ENCODE peak calls at places on chromosomes 2 and 18, in five cellular contexts. One of them, this sample, is unnamed.

GRCh38 chr2:240400319-240401161 is 34.9 kb upstream of the GPC1 start:
- DNase-seq in tibial nerve: no peak
- DNase-seq in H1: no peak
- DNase-seq in stomach: peak
- DNase-seq in Peyer's patch: peak
- DNase-seq in this sample: peak

GRCh38 chr2:241029599-241030332 is 31.3 kb downstream of the SNED1 start:
- DNase-seq in tibial nerve: no peak
- DNase-seq in stomach: no peak
- DNase-seq in H1: no peak
- DNase-seq in Peyer's patch: no peak
- DNase-seq in this sample: peak

GRCh38 chr2:136381722-136382633 is 264.0 kb upstream of the CXCR4 start:
- DNase-seq in tibial nerve: peak
- DNase-seq in Peyer's patch: no peak
- DNase-seq in H1: peak
- DNase-seq in stomach: peak
- DNase-seq in this sample: no peak

GRCh38 chr2:66930499-66931165 is 466.5 kb upstream of the ETAA1 start:
- DNase-seq in H1: no peak
- DNase-seq in stomach: no peak
- DNase-seq in Peyer's patch: no peak
- DNase-seq in tibial nerve: no peak
- DNase-seq in this sample: no peak

GRCh38 chr2:84846041-84846663 is 34.7 kb downstream of the TRABD2A start:
- DNase-seq in stomach: no peak
- DNase-seq in tibial nerve: no peak
- DNase-seq in Peyer's patch: no peak
- DNase-seq in H1: no peak
- DNase-seq in this sample: peak

GRCh38 chr2:164146478-164146877 is 410.7 kb upstream of the FIGN start:
- DNase-seq in H1: no peak
- DNase-seq in Peyer's patch: no peak
- DNase-seq in tibial nerve: no peak
- DNase-seq in stomach: no peak
- DNase-seq in this sample: no peak

GRCh38 chr2:191018048-191018447 is 4.1 kb upstream of the STAT1 start:
- DNase-seq in stomach: no peak
- DNase-seq in tibial nerve: no peak
- DNase-seq in H1: no peak
- DNase-seq in Peyer's patch: no peak
- DNase-seq in this sample: no peak

GRCh38 chr18:62510744-62511143 is 12.1 kb upstream of the ZCCHC2 start:
- DNase-seq in tibial nerve: no peak
- DNase-seq in H1: no peak
- DNase-seq in stomach: no peak
- DNase-seq in Peyer's patch: no peak
- DNase-seq in this sample: no peak

GRCh38 chr2:229191413-229191812 is 79.7 kb downstream of the PID1 start:
- DNase-seq in tibial nerve: no peak
- DNase-seq in Peyer's patch: no peak
- DNase-seq in stomach: no peak
- DNase-seq in H1: no peak
- DNase-seq in this sample: no peak

GRCh38 chr2:170505631-170506270 is 209.4 kb upstream of the SP5 start:
- DNase-seq in H1: no peak
- DNase-seq in stomach: no peak
- DNase-seq in Peyer's patch: no peak
- DNase-seq in tibial nerve: peak
- DNase-seq in this sample: peak

GRCh38 chr2:12824771-12825363 is 108.1 kb downstream of the TRIB2 start:
- DNase-seq in tibial nerve: peak
- DNase-seq in H1: no peak
- DNase-seq in stomach: no peak
- DNase-seq in Peyer's patch: no peak
- DNase-seq in this sample: peak

GRCh38 chr2:239399404-239399999 is 1.3 kb downstream of the HDAC4 start:
- DNase-seq in H1: no peak
- DNase-seq in stomach: peak
- DNase-seq in Peyer's patch: peak
- DNase-seq in tibial nerve: peak
- DNase-seq in this sample: peak

GRCh38 chr2:131105950-131106801 is 1.0 kb downstream of the PLEKHB2 start:
- DNase-seq in Peyer's patch: peak
- DNase-seq in stomach: peak
- DNase-seq in H1: no peak
- DNase-seq in tibial nerve: peak
- DNase-seq in this sample: peak

GRCh38 chr2:232549655-232550350 is 554 bp downstream of the TIGD1 start:
- DNase-seq in Peyer's patch: no peak
- DNase-seq in stomach: no peak
- DNase-seq in tibial nerve: no peak
- DNase-seq in H1: no peak
- DNase-seq in this sample: no peak

GRCh38 chr2:63741884-63742583 is 99.7 kb upstream of the UGP2 start:
- DNase-seq in tibial nerve: no peak
- DNase-seq in stomach: no peak
- DNase-seq in Peyer's patch: no peak
- DNase-seq in H1: no peak
- DNase-seq in this sample: no peak

GRCh38 chr2:215660687-215661086 is 224.8 kb upstream of the FN1 start:
- DNase-seq in tibial nerve: no peak
- DNase-seq in H1: no peak
- DNase-seq in Peyer's patch: no peak
- DNase-seq in stomach: no peak
- DNase-seq in this sample: no peak

GRCh38 chr2:191601060-191601459 is 76.9 kb upstream of the NABP1 start:
- DNase-seq in stomach: no peak
- DNase-seq in H1: no peak
- DNase-seq in Peyer's patch: no peak
- DNase-seq in tibial nerve: no peak
- DNase-seq in this sample: no peak

GRCh38 chr2:64914735-64915509 is 74.3 kb upstream of the SLC1A4 start:
- DNase-seq in stomach: no peak
- DNase-seq in H1: no peak
- DNase-seq in tibial nerve: no peak
- DNase-seq in Peyer's patch: no peak
- DNase-seq in this sample: no peak

GRCh38 chr2:31402388-31402787 is 12.2 kb downstream of the XDH start:
- DNase-seq in H1: no peak
- DNase-seq in stomach: no peak
- DNase-seq in tibial nerve: no peak
- DNase-seq in Peyer's patch: no peak
- DNase-seq in this sample: no peak

GRCh38 chr2:129748653-129749052 is 230.8 kb upstream of the RAB6C start:
- DNase-seq in H1: no peak
- DNase-seq in Peyer's patch: no peak
- DNase-seq in stomach: no peak
- DNase-seq in tibial nerve: no peak
- DNase-seq in this sample: no peak

GRCh38 chr18:26971327-26971918 is 105.9 kb upstream of the AQP4 start:
- DNase-seq in Peyer's patch: no peak
- DNase-seq in tibial nerve: no peak
- DNase-seq in H1: no peak
- DNase-seq in stomach: no peak
- DNase-seq in this sample: no peak

GRCh38 chr2:234136461-234136860 is 86.0 kb downstream of the SPP2 start:
- DNase-seq in H1: no peak
- DNase-seq in Peyer's patch: no peak
- DNase-seq in stomach: no peak
- DNase-seq in tibial nerve: no peak
- DNase-seq in this sample: no peak

GRCh38 chr18:57737661-57738060 is 65.5 kb downstream of the ATP8B1 start:
- DNase-seq in H1: no peak
- DNase-seq in Peyer's patch: no peak
- DNase-seq in stomach: peak
- DNase-seq in tibial nerve: peak
- DNase-seq in this sample: peak

GRCh38 chr2:42200534-42201227 is 31.5 kb downstream of the EML4 start:
- DNase-seq in H1: no peak
- DNase-seq in tibial nerve: no peak
- DNase-seq in Peyer's patch: no peak
- DNase-seq in stomach: no peak
- DNase-seq in this sample: no peak

GRCh38 chr2:69013123-69013836 is at the start of gene ANTXR1:
- DNase-seq in tibial nerve: peak
- DNase-seq in stomach: peak
- DNase-seq in Peyer's patch: peak
- DNase-seq in H1: peak
- DNase-seq in this sample: peak

GRCh38 chr2:134287323-134287722 is 33.5 kb downstream of the MGAT5 start:
- DNase-seq in H1: no peak
- DNase-seq in Peyer's patch: no peak
- DNase-seq in tibial nerve: no peak
- DNase-seq in stomach: no peak
- DNase-seq in this sample: no peak

GRCh38 chr18:79399275-79400081 is 3.7 kb downstream of the NFATC1 start:
- DNase-seq in Peyer's patch: peak
- DNase-seq in H1: peak
- DNase-seq in stomach: no peak
- DNase-seq in tibial nerve: no peak
- DNase-seq in this sample: no peak

GRCh38 chr2:207558106-207558505 is 28.3 kb downstream of the CREB1 start:
- DNase-seq in Peyer's patch: no peak
- DNase-seq in tibial nerve: no peak
- DNase-seq in H1: no peak
- DNase-seq in stomach: no peak
- DNase-seq in this sample: no peak

GRCh38 chr2:47005687-47006086 is 90.1 kb upstream of the MCFD2 start:
- DNase-seq in stomach: no peak
- DNase-seq in H1: no peak
- DNase-seq in tibial nerve: no peak
- DNase-seq in Peyer's patch: no peak
- DNase-seq in this sample: no peak

GRCh38 chr2:25981596-25982272 is 563 bp downstream of the KIF3C start:
- DNase-seq in stomach: no peak
- DNase-seq in tibial nerve: no peak
- DNase-seq in Peyer's patch: no peak
- DNase-seq in H1: peak
- DNase-seq in this sample: no peak

GRCh38 chr2:108866041-108866440 is 79.5 kb downstream of the CCDC138 start:
- DNase-seq in tibial nerve: no peak
- DNase-seq in stomach: no peak
- DNase-seq in H1: no peak
- DNase-seq in Peyer's patch: no peak
- DNase-seq in this sample: no peak

GRCh38 chr2:88753833-88754584 is 62.5 kb downstream of the RPIA start:
- DNase-seq in tibial nerve: no peak
- DNase-seq in stomach: no peak
- DNase-seq in Peyer's patch: no peak
- DNase-seq in H1: no peak
- DNase-seq in this sample: no peak

GRCh38 chr2:29949042-29949441 is 27.7 kb upstream of the ALK start:
- DNase-seq in stomach: no peak
- DNase-seq in tibial nerve: no peak
- DNase-seq in H1: no peak
- DNase-seq in Peyer's patch: no peak
- DNase-seq in this sample: no peak

GRCh38 chr2:119290859-119291587 is 67.4 kb downstream of the STEAP3 start:
- DNase-seq in H1: peak
- DNase-seq in Peyer's patch: peak
- DNase-seq in stomach: peak
- DNase-seq in tibial nerve: no peak
- DNase-seq in this sample: peak

GRCh38 chr18:55253814-55254213 is 294.6 kb upstream of the CCDC68 start:
- DNase-seq in tibial nerve: no peak
- DNase-seq in Peyer's patch: no peak
- DNase-seq in stomach: no peak
- DNase-seq in H1: no peak
- DNase-seq in this sample: no peak

GRCh38 chr18:55252946-55253345 is 293.7 kb upstream of the CCDC68 start:
- DNase-seq in Peyer's patch: no peak
- DNase-seq in stomach: no peak
- DNase-seq in H1: no peak
- DNase-seq in tibial nerve: no peak
- DNase-seq in this sample: no peak

GRCh38 chr18:55251186-55251995 is 292.1 kb upstream of the CCDC68 start:
- DNase-seq in Peyer's patch: no peak
- DNase-seq in stomach: no peak
- DNase-seq in tibial nerve: no peak
- DNase-seq in H1: no peak
- DNase-seq in this sample: no peak

GRCh38 chr18:55250729-55251128 is 291.5 kb upstream of the CCDC68 start:
- DNase-seq in tibial nerve: no peak
- DNase-seq in H1: no peak
- DNase-seq in Peyer's patch: no peak
- DNase-seq in stomach: no peak
- DNase-seq in this sample: no peak

GRCh38 chr18:55252053-55252675 is 292.9 kb upstream of the CCDC68 start:
- DNase-seq in H1: no peak
- DNase-seq in stomach: no peak
- DNase-seq in Peyer's patch: no peak
- DNase-seq in tibial nerve: no peak
- DNase-seq in this sample: no peak
- H3K4me3 ChIP-seq in H1: no peak
- H3K4me3 ChIP-seq in stomach: no peak
- H3K4me3 ChIP-seq in Peyer's patch: no peak
- H3K4me3 ChIP-seq in tibial nerve: no peak
- H3K4me3 ChIP-seq in this sample: no peak

GRCh38 chr18:46559946-46560670 is 96.9 kb downstream of the LOXHD1 start:
- DNase-seq in stomach: no peak
- DNase-seq in tibial nerve: no peak
- DNase-seq in Peyer's patch: no peak
- DNase-seq in H1: peak
- DNase-seq in this sample: no peak
- TF ChIP-seq POLR2A in stomach: no peak
- TF ChIP-seq POLR2A in tibial nerve: no peak
- TF ChIP-seq POLR2A in Peyer's patch: no peak
- TF ChIP-seq POLR2A in H1: no peak
- TF ChIP-seq POLR2A in this sample: no peak

GRCh38 chr2:74648009-74648443 is at the start of gene M1AP:
- DNase-seq in Peyer's patch: no peak
- DNase-seq in tibial nerve: no peak
- DNase-seq in H1: peak
- DNase-seq in stomach: peak
- DNase-seq in this sample: no peak
- H3K4me3 ChIP-seq in Peyer's patch: peak
- H3K4me3 ChIP-seq in tibial nerve: no peak
- H3K4me3 ChIP-seq in H1: peak
- H3K4me3 ChIP-seq in stomach: peak
- H3K4me3 ChIP-seq in this sample: no peak

GRCh38 chr2:28422903-28423741 is 30.5 kb downstream of the FOSL2 start:
- DNase-seq in H1: no peak
- DNase-seq in Peyer's patch: peak
- DNase-seq in stomach: no peak
- DNase-seq in tibial nerve: no peak
- DNase-seq in this sample: no peak

GRCh38 chr2:28415715-28416114 is 23.1 kb downstream of the FOSL2 start:
- DNase-seq in stomach: no peak
- DNase-seq in H1: no peak
- DNase-seq in tibial nerve: no peak
- DNase-seq in Peyer's patch: no peak
- DNase-seq in this sample: no peak

GRCh38 chr2:28419705-28420270 is 27.1 kb downstream of the FOSL2 start:
- DNase-seq in stomach: no peak
- DNase-seq in H1: no peak
- DNase-seq in tibial nerve: no peak
- DNase-seq in Peyer's patch: no peak
- DNase-seq in this sample: no peak

GRCh38 chr2:28420717-28421116 is 28.1 kb downstream of the FOSL2 start:
- DNase-seq in tibial nerve: no peak
- DNase-seq in Peyer's patch: no peak
- DNase-seq in stomach: no peak
- DNase-seq in H1: no peak
- DNase-seq in this sample: no peak

GRCh38 chr2:28419003-28419704 is 26.5 kb downstream of the FOSL2 start:
- DNase-seq in Peyer's patch: no peak
- DNase-seq in stomach: no peak
- DNase-seq in H1: no peak
- DNase-seq in tibial nerve: no peak
- DNase-seq in this sample: no peak
- TF ChIP-seq POLR2A in Peyer's patch: no peak
- TF ChIP-seq POLR2A in stomach: no peak
- TF ChIP-seq POLR2A in H1: no peak
- TF ChIP-seq POLR2A in tibial nerve: no peak
- TF ChIP-seq POLR2A in this sample: no peak

This sample was measured in lower leg skin.